ENCODE peak calls at places on chromosomes 1 and 21, in eight cellular contexts. K is hepatocyte; F is retinal pigment epithelial cell; Y is MM.1S; D is endothelial cell; X is cardiac muscle cell; O is neural crest cell; J is CD4-positive, alpha-beta T cell. B is an unnamed sample.

GRCh38 chr21:26843912-26844257 is 1.3 kb downstream of the ADAMTS1 start:
- DNase-seq in K (peak; percentile 39), F (no peak), Y (peak; percentile 11), D (no peak), X (no peak), O (no peak), J (no peak), B (no peak)

GRCh38 chr1:88549536-88549935 is 134.5 kb upstream of the PKN2 start:
- DNase-seq in K (peak; percentile 7), F (no peak), Y (peak; percentile 16), D (no peak), X (no peak), O (no peak), J (no peak), B (no peak)

GRCh38 chr1:203526572-203526971 is 32.6 kb downstream of the OPTC start:
- DNase-seq in K (peak; percentile 40), F (no peak), Y (no peak), D (no peak), X (no peak), O (no peak), J (no peak), B (no peak)

GRCh38 chr1:180365039-180365438 is 135.0 kb downstream of the LHX4 start:
- DNase-seq in K (no peak), F (no peak), Y (peak; percentile 23), D (peak; percentile 8), X (no peak), O (no peak), J (no peak), B (peak; percentile 25)

GRCh38 chr1:3673381-3674099 is 21.2 kb downstream of the TP73 start:
- DNase-seq in K (no peak), F (no peak), Y (peak; percentile 83), D (no peak), X (no peak), O (no peak), J (no peak), B (peak; percentile 90)

GRCh38 chr1:234315091-234315541 is 58.1 kb upstream of the COA6 start:
- DNase-seq in K (no peak), F (no peak), Y (no peak), D (no peak), X (no peak), O (no peak), J (peak; percentile 43), B (peak; percentile 48)

GRCh38 chr1:168991667-168992475 is 114.6 kb upstream of the ATP1B1 start:
- DNase-seq in K (no peak), F (no peak), Y (no peak), D (no peak), X (no peak), O (no peak), J (no peak), B (peak; percentile 40)

GRCh38 chr1:164641353-164641730 is 82.4 kb downstream of the PBX1 start:
- DNase-seq in K (no peak), F (no peak), Y (no peak), D (no peak), X (no peak), O (no peak), J (no peak), B (no peak)

GRCh38 chr1:174262747-174263241 is 103.5 kb downstream of the RABGAP1L start:
- DNase-seq in K (peak; percentile 54), F (peak; percentile 24), Y (peak; percentile 71), D (no peak), X (peak; percentile 59), O (peak; percentile 2), J (no peak), B (peak; percentile 61)

DNA sequence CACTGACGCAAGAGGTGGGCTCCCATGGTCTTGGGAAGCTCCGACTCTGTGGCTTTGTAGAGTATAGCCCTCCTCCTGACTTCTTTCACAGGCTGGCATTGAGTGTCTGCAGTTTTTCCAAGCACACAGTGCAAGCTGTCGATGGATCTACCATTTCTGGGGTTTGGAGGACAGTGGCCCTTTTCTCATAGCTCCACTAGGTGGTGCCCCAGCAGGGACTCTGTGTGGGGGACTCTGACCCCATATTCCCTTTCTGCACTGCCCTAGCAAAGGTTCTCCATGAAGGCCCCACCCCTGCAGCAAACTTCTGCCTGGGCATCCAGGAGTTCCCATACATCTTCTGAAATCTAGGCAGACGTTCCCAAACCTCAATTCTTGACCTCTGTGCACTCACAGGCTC is 236.2 kb downstream of the COL11A1 start:
- DNase-seq in K (no peak), F (no peak), Y (no peak), D (no peak), X (no peak), O (no peak), J (no peak), B (no peak)
- TF ChIP-seq CTCF in K (no peak), F (peak; percentile 17), Y (no peak), D (no peak), X (no peak), O (no peak), J (no peak), B (peak; percentile 7)

DNA sequence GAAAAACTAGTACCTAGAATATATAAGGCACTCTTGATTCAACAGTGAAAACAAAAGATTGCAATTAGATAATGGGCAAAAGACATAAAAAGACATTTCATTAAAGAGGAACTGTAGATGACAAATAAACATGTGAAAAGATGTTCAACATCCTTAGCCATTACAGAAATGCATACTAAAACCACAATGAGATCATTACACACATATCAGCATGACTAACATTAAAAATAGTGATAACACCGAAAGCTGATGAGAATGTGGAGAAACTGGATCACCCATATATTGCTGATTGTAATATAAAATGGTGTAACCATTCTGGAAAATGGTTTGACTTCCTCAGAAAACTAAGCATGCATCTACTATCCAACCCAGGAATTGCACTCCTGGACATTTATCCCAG is 340.3 kb downstream of the SEC16B start:
- DNase-seq in K (no peak), F (no peak), Y (no peak), D (no peak), X (no peak), O (no peak), J (no peak), B (no peak)
- TF ChIP-seq CTCF in K (no peak), F (no peak), Y (no peak), D (no peak), X (no peak), O (no peak), J (no peak), B (no peak)

DNA sequence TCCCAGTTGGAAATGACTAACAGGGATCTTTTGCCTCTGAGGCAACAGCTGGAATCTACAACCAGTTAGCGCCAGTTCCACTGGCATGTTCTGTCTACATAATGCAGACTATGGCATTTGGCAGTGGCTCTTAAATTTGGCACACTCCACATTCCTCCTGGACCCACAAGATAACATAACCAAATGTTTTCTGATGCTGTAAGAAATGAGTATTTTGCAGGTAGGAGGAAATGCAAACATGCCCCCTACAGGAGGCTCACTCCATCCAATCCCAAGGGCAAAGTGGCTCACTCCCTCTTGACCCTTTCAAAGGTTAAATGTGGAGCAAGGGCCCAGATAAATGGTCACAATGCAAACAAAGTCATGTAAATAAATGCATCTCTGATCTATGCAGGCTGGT is 129.2 kb upstream of the PROX1 start:
- DNase-seq in K (no peak), F (no peak), Y (no peak), D (no peak), X (no peak), O (no peak), J (no peak), B (no peak)
- TF ChIP-seq CTCF in K (no peak), F (no peak), Y (no peak), D (no peak), X (no peak), O (no peak), J (no peak), B (no peak)

GRCh38 chr1:226751687-226752086 is 12.6 kb upstream of the ITPKB start:
- DNase-seq in K (no peak), F (no peak), Y (no peak), D (no peak), X (no peak), O (no peak), J (no peak), B (no peak)
- TF ChIP-seq CTCF in K (no peak), F (no peak), Y (no peak), D (no peak), X (no peak), O (no peak), J (no peak), B (no peak)

GRCh38 chr1:107785506-107786213 is 179.3 kb downstream of the VAV3 start:
- DNase-seq in K (no peak), F (no peak), Y (no peak), D (no peak), X (no peak), O (no peak), J (no peak), B (no peak)

GRCh38 chr1:107789817-107790609 is 175.0 kb downstream of the VAV3 start:
- DNase-seq in K (no peak), F (no peak), Y (no peak), D (no peak), X (no peak), O (no peak), J (no peak), B (no peak)

GRCh38 chr1:107788189-107788588 is 176.8 kb downstream of the VAV3 start:
- DNase-seq in K (no peak), F (no peak), Y (no peak), D (no peak), X (no peak), O (no peak), J (no peak), B (no peak)

GRCh38 chr1:107786214-107786842 is 178.7 kb downstream of the VAV3 start:
- DNase-seq in K (no peak), F (no peak), Y (no peak), D (no peak), X (no peak), O (no peak), J (no peak), B (no peak)

GRCh38 chr1:107787299-107787698 is 177.7 kb downstream of the VAV3 start:
- DNase-seq in K (no peak), F (no peak), Y (peak; percentile 41), D (peak; percentile 26), X (no peak), O (no peak), J (no peak), B (peak; percentile 56)
- TF ChIP-seq CTCF in K (no peak), F (no peak), Y (peak; percentile 57), D (no peak), X (peak; percentile 8), O (peak; percentile 15), J (no peak), B (peak; percentile 37)

GRCh38 chr1:153478047-153478691 is 17.7 kb upstream of the S100A7 start:
- DNase-seq in K (no peak), F (no peak), Y (no peak), D (no peak), X (peak; percentile 57), O (no peak), J (no peak), B (no peak)

GRCh38 chr1:153475282-153475681 is 14.8 kb upstream of the S100A7 start:
- DNase-seq in K (no peak), F (no peak), Y (no peak), D (no peak), X (no peak), O (no peak), J (no peak), B (no peak)

GRCh38 chr1:153476491-153477093 is 16.1 kb upstream of the S100A7 start:
- DNase-seq in K (no peak), F (no peak), Y (no peak), D (no peak), X (no peak), O (no peak), J (no peak), B (no peak)

GRCh38 chr1:153470707-153471106 is 10.3 kb upstream of the S100A7 start:
- DNase-seq in K (no peak), F (no peak), Y (no peak), D (no peak), X (no peak), O (no peak), J (no peak), B (no peak)

GRCh38 chr1:153474349-153474748 is 13.9 kb upstream of the S100A7 start:
- DNase-seq in K (no peak), F (no peak), Y (no peak), D (no peak), X (no peak), O (no peak), J (no peak), B (no peak)
- TF ChIP-seq CTCF in K (no peak), F (no peak), Y (no peak), D (no peak), X (no peak), O (no peak), J (no peak), B (no peak)